ENCODE peak calls at places on chromosome 22, in four cellular contexts. One of them, this sample, is unnamed.

GRCh38 chr22:49483946-49484345 is 343.7 kb downstream of the BRD1 start:
- DNase-seq in uterus: no peak
- DNase-seq in tibial nerve: no peak
- DNase-seq in Peyer's patch: no peak
- DNase-seq in this sample: no peak

GRCh38 chr22:42805016-42805997 is 51.8 kb downstream of the ARFGAP3 start:
- DNase-seq in uterus: no peak
- DNase-seq in tibial nerve: no peak
- DNase-seq in Peyer's patch: no peak
- DNase-seq in this sample: peak; percentile 42

GRCh38 chr22:21741059-21741458 is 5.5 kb upstream of the YPEL1 start:
- DNase-seq in uterus: no peak
- DNase-seq in tibial nerve: no peak
- DNase-seq in Peyer's patch: no peak
- DNase-seq in this sample: no peak

GRCh38 chr22:42553475-42554361 is at the start of gene SERHL2:
- DNase-seq in uterus: peak; percentile 93
- DNase-seq in tibial nerve: peak; percentile 77
- DNase-seq in Peyer's patch: peak; percentile 94
- DNase-seq in this sample: peak; percentile 87

GRCh38 chr22:39997939-39998726 is 3.4 kb downstream of the FAM83F start:
- DNase-seq in uterus: no peak
- DNase-seq in tibial nerve: no peak
- DNase-seq in Peyer's patch: peak; percentile 78
- DNase-seq in this sample: no peak

GRCh38 chr22:23789638-23790037 is 2.9 kb downstream of the SMARCB1 start:
- DNase-seq in uterus: no peak
- DNase-seq in tibial nerve: no peak
- DNase-seq in Peyer's patch: peak; percentile 19
- DNase-seq in this sample: no peak

GRCh38 chr22:27329966-27330645 is 471.4 kb downstream of the MN1 start:
- DNase-seq in uterus: no peak
- DNase-seq in tibial nerve: no peak
- DNase-seq in Peyer's patch: no peak
- DNase-seq in this sample: no peak

GRCh38 chr22:16949561-16949960 is 58.5 kb downstream of the GAB4 start:
- DNase-seq in uterus: no peak
- DNase-seq in tibial nerve: no peak
- DNase-seq in Peyer's patch: no peak
- DNase-seq in this sample: peak; percentile 50

GRCh38 chr22:19523240-19524169 is 705 bp downstream of the CLDN5 start:
- DNase-seq in uterus: no peak
- DNase-seq in tibial nerve: no peak
- DNase-seq in Peyer's patch: no peak
- DNase-seq in this sample: no peak

GRCh38 chr22:41983516-41983915 is 14.3 kb downstream of the SEPTIN3 start:
- DNase-seq in uterus: no peak
- DNase-seq in tibial nerve: no peak
- DNase-seq in Peyer's patch: no peak
- DNase-seq in this sample: no peak

GRCh38 chr22:18024276-18024939 is at the start of gene MICAL3:
- DNase-seq in uterus: peak; percentile 68
- DNase-seq in tibial nerve: peak; percentile 17
- DNase-seq in Peyer's patch: peak; percentile 80
- DNase-seq in this sample: peak; percentile 46

GRCh38 chr22:50192056-50192824 is 6.5 kb downstream of the TRABD start:
- DNase-seq in uterus: no peak
- DNase-seq in tibial nerve: no peak
- DNase-seq in Peyer's patch: no peak
- DNase-seq in this sample: no peak

GRCh38 chr22:43000441-43001175 is 14.3 kb downstream of the PACSIN2 start:
- DNase-seq in uterus: no peak
- DNase-seq in tibial nerve: no peak
- DNase-seq in Peyer's patch: no peak
- DNase-seq in this sample: no peak

GRCh38 chr22:49075150-49075549 is 752.5 kb downstream of the BRD1 start:
- DNase-seq in uterus: no peak
- DNase-seq in tibial nerve: no peak
- DNase-seq in Peyer's patch: no peak
- DNase-seq in this sample: no peak

GRCh38 chr22:42439821-42440674 is 7.8 kb upstream of the NFAM1 start:
- DNase-seq in uterus: peak; percentile 38
- DNase-seq in tibial nerve: peak; percentile 40
- DNase-seq in Peyer's patch: no peak
- DNase-seq in this sample: no peak

GRCh38 chr22:28547132-28547842 is 132.4 kb downstream of the TTC28 start:
- DNase-seq in uterus: no peak
- DNase-seq in tibial nerve: no peak
- DNase-seq in Peyer's patch: no peak
- DNase-seq in this sample: no peak

GRCh38 chr22:48306785-48307570 is 1520.7 kb downstream of the BRD1 start:
- DNase-seq in uterus: no peak
- DNase-seq in tibial nerve: no peak
- DNase-seq in Peyer's patch: no peak
- DNase-seq in this sample: no peak

GRCh38 chr22:17911887-17912286 is 112.5 kb downstream of the MICAL3 start:
- DNase-seq in uterus: no peak
- DNase-seq in tibial nerve: no peak
- DNase-seq in Peyer's patch: no peak
- DNase-seq in this sample: no peak

GRCh38 chr22:49429066-49429465 is 398.6 kb downstream of the BRD1 start:
- DNase-seq in uterus: no peak
- DNase-seq in tibial nerve: no peak
- DNase-seq in Peyer's patch: no peak
- DNase-seq in this sample: no peak

GRCh38 chr22:49807780-49808708 is 19.6 kb downstream of the BRD1 start:
- DNase-seq in uterus: no peak
- DNase-seq in tibial nerve: no peak
- DNase-seq in Peyer's patch: no peak
- DNase-seq in this sample: no peak

GRCh38 chr22:42892571-42893316 is 35.7 kb upstream of the ARFGAP3 start:
- DNase-seq in uterus: no peak
- DNase-seq in tibial nerve: no peak
- DNase-seq in Peyer's patch: no peak
- DNase-seq in this sample: peak; percentile 77

DNA sequence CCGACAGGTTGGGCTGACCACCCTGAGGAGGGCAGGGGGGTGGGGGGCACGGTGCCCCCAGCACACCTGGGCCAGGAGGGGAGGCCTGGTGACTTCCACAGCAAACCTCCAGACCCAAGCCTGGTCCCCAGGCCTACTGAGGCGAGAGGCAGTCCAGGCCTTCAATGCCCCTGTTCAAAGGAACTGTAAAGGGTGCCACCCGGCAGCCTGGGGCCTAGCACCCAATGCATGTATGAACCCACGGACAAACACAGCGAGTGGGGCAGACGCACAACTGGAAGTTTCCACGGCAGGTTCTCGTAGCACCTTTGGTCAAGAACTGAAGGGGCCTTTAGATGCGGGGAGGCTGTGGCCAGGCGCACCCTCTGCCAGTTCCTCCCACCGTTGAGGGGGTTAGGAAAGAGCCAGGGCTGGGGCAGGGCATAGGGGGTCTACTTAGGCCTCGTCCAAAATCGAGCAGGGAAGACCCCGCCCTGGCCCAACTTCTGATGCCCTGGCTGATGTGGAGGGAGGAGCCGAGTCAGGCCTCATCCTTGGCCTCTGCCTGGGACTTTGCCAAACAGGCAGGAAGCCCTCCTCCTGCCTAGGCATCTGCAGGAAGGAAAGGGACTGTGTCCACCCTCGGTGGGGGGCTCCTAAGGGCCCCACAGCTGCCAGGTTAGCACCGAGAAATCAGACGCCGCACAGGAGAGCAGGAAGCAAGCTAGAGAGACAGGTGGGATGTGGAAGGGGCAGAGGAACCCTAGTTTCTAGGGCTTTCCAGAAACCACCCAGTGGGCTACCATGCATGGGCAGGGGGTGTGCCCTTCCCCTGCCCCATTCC is 6.6 kb downstream of the CBX6 start:
- DNase-seq in uterus: peak; percentile 20
- DNase-seq in tibial nerve: no peak
- DNase-seq in Peyer's patch: no peak
- DNase-seq in this sample: no peak
- H3K27ac ChIP-seq in uterus: peak overlapping the region; percentile 60
- H3K27ac ChIP-seq in tibial nerve: peak overlapping the region; percentile 90
- H3K27ac ChIP-seq in Peyer's patch: no peak overlapping the region
- H3K27ac ChIP-seq in this sample: peak overlapping the region; percentile 69

GRCh38 chr22:37028692-37029674 is 9.4 kb downstream of the MPST start:
- DNase-seq in uterus: no peak
- DNase-seq in tibial nerve: no peak
- DNase-seq in Peyer's patch: peak; percentile 45
- DNase-seq in this sample: no peak
- TF ChIP-seq POLR2A in uterus: no peak
- TF ChIP-seq POLR2A in tibial nerve: no peak
- TF ChIP-seq POLR2A in Peyer's patch: no peak
- TF ChIP-seq POLR2A in this sample: no peak

DNA sequence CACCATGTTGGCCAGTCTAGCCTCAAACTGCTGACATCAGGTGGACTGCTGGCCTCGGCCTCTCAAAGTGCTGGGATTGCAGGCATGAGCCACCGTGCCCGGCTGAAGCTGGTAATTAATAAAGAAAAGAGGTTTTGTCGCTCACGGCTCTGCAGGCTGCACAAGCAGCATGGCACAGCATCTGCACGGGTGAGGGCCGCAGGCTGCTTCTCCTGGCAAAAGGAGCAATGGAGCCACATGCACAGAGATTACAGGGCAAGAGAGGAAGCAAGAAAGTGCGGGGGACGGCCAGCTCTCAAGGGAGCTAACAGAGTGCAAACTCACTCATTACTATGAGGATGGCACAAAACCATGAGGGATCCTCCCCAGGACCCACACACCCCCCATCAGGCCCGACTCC is 4.7 kb upstream of the PARVB start:
- DNase-seq in uterus: no peak
- DNase-seq in tibial nerve: no peak
- DNase-seq in Peyer's patch: no peak
- DNase-seq in this sample: no peak
- H3K27ac ChIP-seq in uterus: no peak overlapping the region
- H3K27ac ChIP-seq in tibial nerve: no peak overlapping the region
- H3K27ac ChIP-seq in Peyer's patch: no peak overlapping the region
- H3K27ac ChIP-seq in this sample: peak overlapping the region; percentile 98

GRCh38 chr22:46149998-46150549 is at the start of gene PPARA:
- DNase-seq in uterus: peak; percentile 90
- DNase-seq in tibial nerve: peak; percentile 82
- DNase-seq in Peyer's patch: peak; percentile 98
- DNase-seq in this sample: peak; percentile 85
- TF ChIP-seq POLR2A in uterus: peak; percentile 71
- TF ChIP-seq POLR2A in tibial nerve: peak; percentile 44
- TF ChIP-seq POLR2A in Peyer's patch: peak; percentile 28
- TF ChIP-seq POLR2A in this sample: peak; percentile 83

GRCh38 chr22:38811241-38811640 is 17.3 kb upstream of the DNAL4 start:
- DNase-seq in uterus: no peak
- DNase-seq in tibial nerve: no peak
- DNase-seq in Peyer's patch: no peak
- DNase-seq in this sample: no peak
- H3K27ac ChIP-seq in uterus: no peak overlapping the region
- H3K27ac ChIP-seq in tibial nerve: no peak overlapping the region
- H3K27ac ChIP-seq in Peyer's patch: no peak overlapping the region
- H3K27ac ChIP-seq in this sample: no peak overlapping the region

GRCh38 chr22:20551805-20552449 is 44.5 kb downstream of the MED15 start:
- DNase-seq in uterus: peak; percentile 37
- DNase-seq in tibial nerve: no peak
- DNase-seq in Peyer's patch: no peak
- DNase-seq in this sample: peak; percentile 88

GRCh38 chr22:20550057-20550817 is 42.8 kb downstream of the MED15 start:
- DNase-seq in uterus: peak; percentile 14
- DNase-seq in tibial nerve: no peak
- DNase-seq in Peyer's patch: no peak
- DNase-seq in this sample: no peak

GRCh38 chr22:20552450-20552894 is 45.1 kb downstream of the MED15 start:
- DNase-seq in uterus: peak; percentile 82
- DNase-seq in tibial nerve: peak; percentile 81
- DNase-seq in Peyer's patch: no peak
- DNase-seq in this sample: peak; percentile 97

GRCh38 chr22:20549232-20549841 is 41.9 kb downstream of the MED15 start:
- DNase-seq in uterus: peak; percentile 33
- DNase-seq in tibial nerve: no peak
- DNase-seq in Peyer's patch: no peak
- DNase-seq in this sample: no peak

DNA sequence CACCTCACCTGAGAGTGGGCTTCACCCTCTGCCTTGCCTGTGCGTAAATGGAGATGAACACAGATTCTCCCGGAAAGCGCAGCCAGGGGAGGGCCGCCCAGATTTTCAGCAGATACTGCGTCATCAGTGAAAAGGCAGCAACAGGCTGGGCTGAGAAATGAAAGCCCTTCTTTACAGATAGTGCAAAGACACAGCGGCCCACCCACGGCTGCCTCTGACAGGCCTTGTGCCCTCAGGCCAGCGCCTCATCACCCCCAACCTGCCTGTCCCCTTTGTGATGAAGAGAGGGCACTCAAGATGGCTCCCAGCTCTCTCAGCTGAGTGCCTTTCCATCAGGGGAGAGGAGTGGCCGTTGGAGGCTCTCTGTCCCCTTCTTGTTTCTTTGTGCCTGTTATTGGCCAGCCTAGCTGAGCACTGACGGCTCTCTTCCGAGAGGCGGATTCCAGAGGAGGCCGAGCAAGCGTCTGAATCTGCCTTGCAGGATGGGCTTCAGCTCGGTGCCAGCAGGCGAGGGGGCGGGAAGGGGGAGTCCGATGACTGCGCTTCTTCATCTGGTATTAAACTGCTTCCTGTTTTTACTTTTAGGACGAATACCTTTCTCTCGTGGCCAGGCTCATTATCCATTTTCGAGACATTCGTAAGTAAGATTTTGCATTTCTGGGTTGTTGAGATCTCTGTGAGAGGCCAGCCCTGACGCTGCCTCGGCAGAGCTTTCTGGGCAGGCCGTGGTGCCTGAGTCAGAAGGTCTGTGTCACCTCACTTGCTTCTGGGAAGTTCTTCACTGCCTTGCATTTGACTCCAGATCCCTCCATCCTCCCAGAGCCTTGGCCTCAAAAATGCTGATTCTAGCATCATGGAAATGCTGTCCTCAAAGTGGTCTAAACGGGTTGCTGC is 43.7 kb downstream of the MED15 start:
- DNase-seq in uterus: peak; percentile 68
- DNase-seq in tibial nerve: no peak
- DNase-seq in Peyer's patch: no peak
- DNase-seq in this sample: peak; percentile 56
- TF ChIP-seq POLR2A in uterus: peak; percentile 21
- TF ChIP-seq POLR2A in tibial nerve: no peak
- TF ChIP-seq POLR2A in Peyer's patch: no peak
- TF ChIP-seq POLR2A in this sample: no peak

DNA sequence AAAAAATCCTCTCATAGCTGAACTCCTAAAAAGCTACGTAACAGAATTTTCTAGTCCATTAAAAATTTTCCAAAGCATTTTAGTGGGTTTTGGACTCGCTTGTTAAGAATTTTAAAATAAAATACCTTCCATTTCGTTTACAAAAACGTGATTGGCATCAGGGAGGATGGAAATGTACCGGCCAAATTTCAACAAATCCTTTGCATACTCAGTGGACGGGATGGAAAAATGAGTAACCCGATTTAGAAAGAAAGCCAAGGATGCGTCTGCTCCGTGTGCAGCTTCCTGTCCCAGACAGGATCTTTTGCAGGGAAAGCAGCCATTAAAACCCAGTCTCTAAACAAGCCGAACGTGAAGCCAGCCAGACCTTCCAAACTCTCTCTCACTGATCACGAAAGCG is 15.6 kb downstream of the TMEM184B start:
- DNase-seq in uterus: no peak
- DNase-seq in tibial nerve: no peak
- DNase-seq in Peyer's patch: no peak
- DNase-seq in this sample: no peak
- H3K27ac ChIP-seq in uterus: peak overlapping the region; percentile 88
- H3K27ac ChIP-seq in tibial nerve: peak overlapping the region; percentile 90
- H3K27ac ChIP-seq in Peyer's patch: peak overlapping the region; percentile 81
- H3K27ac ChIP-seq in this sample: peak overlapping the region; percentile 76

This sample was measured in gastrocnemius medialis.